ENCODE peak calls at places on chromosomes 6 and 20, in nine cellular contexts. K is RKO; N is stimulated activated CD4-positive, alpha-beta T cell treated with anti-CD3 and anti-CD28 coated beads, Interleukin-2, amount 100 ng/mL, for 48 hours; U is EL; V is stimulated activated CD8-positive, alpha-beta memory T cell treated with anti-CD3 and anti-CD28 coated beads, Interleukin-7, amount 100 ng/mL, for 24 hours; Q is sigmoid colon; M is EH; B is T-helper 2 cell; O is mucosa of descending colon. Y is an unnamed sample.

GRCh38 chr20:46811328-46812084 is 83.1 kb upstream of the EYA2 start:
- DNase-seq in K (no peak), N (no peak), U (no peak), V (no peak), Q (no peak), M (no peak), B (no peak), O (no peak), Y (no peak)

GRCh38 chr20:44222027-44222426 is 11.5 kb upstream of the OSER1 start:
- DNase-seq in K (no peak), N (no peak), U (no peak), V (no peak), Q (no peak), M (no peak), B (no peak), O (no peak), Y (no peak)

GRCh38 chr6:117795234-117795633 is 111.8 kb upstream of the SLC35F1 start:
- DNase-seq in K (no peak), N (no peak), U (no peak), V (no peak), Q (no peak), M (no peak), B (no peak), O (no peak), Y (no peak)

GRCh38 chr6:34274129-34274528 is 25.3 kb upstream of the SMIM29 start:
- DNase-seq in K (no peak), N (no peak), U (no peak), V (no peak), Q (no peak), M (no peak), B (no peak), O (no peak), Y (no peak)

GRCh38 chr20:35479798-35480197 is 24.4 kb downstream of the CEP250 start:
- DNase-seq in K (no peak), N (no peak), U (no peak), V (no peak), Q (no peak), M (no peak), B (no peak), O (no peak), Y (no peak)

GRCh38 chr20:4728121-4728520 is 6.4 kb downstream of the PRND start:
- DNase-seq in K (peak), N (no peak), U (peak), V (no peak), Q (no peak), M (peak), B (no peak), O (no peak), Y (no peak)

GRCh38 chr6:100946021-100946540 is 65.0 kb upstream of the ASCC3 start:
- DNase-seq in K (no peak), N (no peak), U (no peak), V (no peak), Q (no peak), M (no peak), B (no peak), O (no peak), Y (no peak)

GRCh38 chr6:63923139-63923739 is 287.6 kb downstream of the PHF3 start:
- DNase-seq in K (peak), N (no peak), U (peak), V (no peak), Q (no peak), M (peak), B (no peak), O (no peak), Y (no peak)

GRCh38 chr20:47992021-47992467 is 206.8 kb upstream of the SULF2 start:
- DNase-seq in K (no peak), N (no peak), U (no peak), V (no peak), Q (no peak), M (peak), B (no peak), O (no peak), Y (no peak)

GRCh38 chr6:92408350-92408749 is 1011.0 kb downstream of the EPHA7 start:
- DNase-seq in K (no peak), N (no peak), U (no peak), V (no peak), Q (no peak), M (no peak), B (no peak), O (no peak), Y (no peak)

GRCh38 chr6:45922728-45923351 is 92.8 kb downstream of the CLIC5 start:
- DNase-seq in K (peak), N (peak), U (peak), V (peak), Q (peak), M (peak), B (peak), O (peak), Y (peak)

GRCh38 chr20:57566399-57566798 is 5.5 kb downstream of the PCK1 start:
- DNase-seq in K (no peak), N (no peak), U (no peak), V (no peak), Q (no peak), M (no peak), B (no peak), O (no peak), Y (no peak)

GRCh38 chr6:168794515-168794914 is 353.5 kb downstream of the SMOC2 start:
- DNase-seq in K (peak), N (no peak), U (no peak), V (no peak), Q (no peak), M (no peak), B (no peak), O (no peak), Y (no peak)

GRCh38 chr6:47256361-47256760 is 53.3 kb downstream of the TNFRSF21 start:
- DNase-seq in K (no peak), N (no peak), U (no peak), V (no peak), Q (no peak), M (peak), B (no peak), O (no peak), Y (no peak)

GRCh38 chr6:140879861-140880260 is 1252.9 kb upstream of the GJE1 start:
- DNase-seq in K (peak), N (no peak), U (peak), V (no peak), Q (no peak), M (peak), B (no peak), O (no peak), Y (no peak)

GRCh38 chr20:4064118-4064962 is 49.0 kb upstream of the RNF24 start:
- DNase-seq in K (peak), N (no peak), U (peak), V (no peak), Q (peak), M (peak), B (no peak), O (peak), Y (no peak)

GRCh38 chr6:145347256-145347655 is 388.1 kb downstream of the EPM2A start:
- DNase-seq in K (no peak), N (no peak), U (no peak), V (no peak), Q (no peak), M (no peak), B (no peak), O (no peak), Y (no peak)

GRCh38 chr6:33833599-33833998 is 29.8 kb upstream of the MLN start:
- DNase-seq in K (no peak), N (no peak), U (no peak), V (no peak), Q (no peak), M (no peak), B (no peak), O (no peak), Y (no peak)

Y was measured in CMK.